ENCODE peak calls at places on chromosomes 13 and 19, in eight cellular contexts. Z is astrocyte, F is neural progenitor cell, V is GM23338, X is fibroblast of lung, Q is neuronal stem cell, U is HepG2, H is GM23248. J is an unnamed sample.

GRCh38 chr13:48132961-48133360 is 38.1 kb upstream of the MED4 start:
- DNase-seq in F (no peak), X (no peak), Z (no peak), H (no peak), V (no peak), Q (no peak), U (no peak), J (no peak)

GRCh38 chr13:106098778-106099177 is 436.7 kb downstream of the EFNB2 start:
- DNase-seq in U (no peak), X (no peak), V (no peak), Q (no peak), Z (no peak), H (no peak), F (peak; percentile 48), J (no peak)

GRCh38 chr13:112671359-112671758 is 18.5 kb upstream of the ATP11A start:
- DNase-seq in X (no peak), V (no peak), Z (no peak), U (no peak), Q (no peak), H (no peak), F (no peak), J (no peak)

GRCh38 chr19:42762782-42763181 is 2.7 kb downstream of the PSG8 start:
- DNase-seq in Q (no peak), H (peak; percentile 42), Z (peak; percentile 13), F (no peak), V (no peak), X (peak; percentile 24), U (no peak), J (no peak)

GRCh38 chr19:41362143-41362847 is 1.7 kb downstream of the B9D2 start:
- DNase-seq in Z (no peak), U (no peak), H (peak; percentile 43), V (no peak), F (no peak), Q (no peak), X (no peak), J (peak; percentile 75)

GRCh38 chr13:30463820-30464495 is 1.8 kb downstream of the HMGB1 start:
- DNase-seq in U (peak; percentile 70), V (no peak), H (peak; percentile 79), X (peak; percentile 62), Q (no peak), F (no peak), Z (peak; percentile 42), J (no peak)

GRCh38 chr19:28468701-28469459 is 744.1 kb downstream of the UQCRFS1 start:
- DNase-seq in Z (peak; percentile 69), Q (no peak), X (peak; percentile 77), U (no peak), F (peak; percentile 48), H (peak; percentile 89), V (peak; percentile 17), J (no peak)

GRCh38 chr13:86830046-86830445 is 841.1 kb upstream of the SLITRK5 start:
- DNase-seq in Z (no peak), F (no peak), V (no peak), Q (no peak), U (no peak), X (no peak), H (no peak), J (no peak)

GRCh38 chr19:7287716-7288115 is 6.5 kb downstream of the INSR start:
- DNase-seq in F (no peak), X (no peak), U (peak; percentile 79), Q (no peak), V (no peak), Z (no peak), H (no peak), J (no peak)

GRCh38 chr13:71483733-71484132 is 383.3 kb downstream of the DACH1 start:
- DNase-seq in Q (no peak), Z (no peak), U (no peak), F (no peak), X (no peak), H (no peak), V (no peak), J (no peak)

GRCh38 chr13:109288151-109288709 is 498.2 kb downstream of the IRS2 start:
- DNase-seq in H (no peak), X (peak; percentile 21), Q (no peak), V (no peak), U (no peak), F (no peak), Z (no peak), J (no peak)

GRCh38 chr13:42123600-42123999 is 75.2 kb downstream of the DGKH start:
- DNase-seq in Z (no peak), U (no peak), F (no peak), V (no peak), X (no peak), H (no peak), Q (no peak), J (no peak)

DNA sequence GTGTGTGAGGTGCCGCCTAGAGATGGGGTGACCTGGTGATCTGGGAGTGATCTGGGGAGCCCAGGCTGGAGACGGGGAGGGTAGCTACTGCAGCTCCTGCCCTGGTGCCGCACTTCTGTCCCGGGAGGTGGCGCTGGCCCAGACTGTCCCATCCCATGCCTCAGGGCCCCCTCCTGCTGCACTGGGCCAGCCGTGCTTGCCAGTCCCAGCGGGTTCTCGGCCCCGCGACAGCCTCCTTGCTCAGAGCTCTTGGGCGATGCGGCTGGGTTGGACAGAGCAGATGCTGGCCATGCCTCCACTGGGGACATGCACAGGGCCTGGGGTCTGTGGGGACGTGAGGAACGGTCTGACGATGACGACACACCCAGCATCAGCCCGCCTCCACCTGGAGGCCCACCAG is 2.5 kb downstream of the RAX2 start:
- DNase-seq in Q (no peak), V (no peak), U (no peak), H (no peak), Z (no peak), X (no peak), F (no peak), J (no peak)
- H3K4me3 ChIP-seq in Q (no peak overlapping the region), V (no peak overlapping the region), U (no peak overlapping the region), H (no peak overlapping the region), Z (no peak overlapping the region), X (no peak overlapping the region), F (no peak overlapping the region), J (no peak overlapping the region)

GRCh38 chr19:43960411-43960810 is 9.4 kb downstream of the ZNF221 start:
- DNase-seq in H (no peak), Q (no peak), Z (no peak), X (no peak), U (no peak), V (no peak), F (no peak), J (no peak)

DNA sequence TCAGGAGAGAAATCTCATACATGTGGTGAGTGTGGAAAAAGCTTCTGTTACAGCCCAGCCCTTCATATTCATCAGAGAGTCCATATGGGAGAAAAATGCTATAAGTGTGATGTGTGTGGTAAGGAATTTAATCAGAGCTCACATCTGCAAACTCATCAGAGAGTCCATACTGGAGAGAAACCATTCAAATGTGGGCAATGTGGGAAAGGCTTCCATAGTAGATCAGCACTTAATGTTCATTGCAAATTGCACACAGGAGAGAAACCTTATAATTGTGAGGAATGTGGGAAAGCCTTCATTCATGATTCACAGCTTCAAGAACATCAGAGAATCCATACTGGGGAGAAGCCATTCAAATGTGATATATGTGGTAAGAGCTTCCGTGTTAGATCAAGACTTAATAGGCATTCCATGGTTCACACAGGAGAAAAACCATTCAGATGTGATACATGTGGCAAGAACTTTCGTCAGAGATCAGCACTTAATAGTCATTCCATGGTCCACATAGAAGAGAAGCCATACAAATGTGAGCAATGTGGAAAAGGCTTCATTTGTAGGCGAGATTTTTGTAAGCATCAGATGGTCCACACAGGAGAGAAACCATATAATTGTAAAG is 15.2 kb downstream of the ZNF221 start:
- DNase-seq in Z (no peak), X (peak; percentile 3), F (no peak), H (peak; percentile 4), U (no peak), V (no peak), Q (no peak), J (no peak)
- H2AFZ ChIP-seq in Z (no peak overlapping the region), X (no peak overlapping the region), F (no peak overlapping the region), H (no peak overlapping the region), U (no peak overlapping the region), V (no peak overlapping the region), Q (no peak overlapping the region), J (no peak overlapping the region)

DNA sequence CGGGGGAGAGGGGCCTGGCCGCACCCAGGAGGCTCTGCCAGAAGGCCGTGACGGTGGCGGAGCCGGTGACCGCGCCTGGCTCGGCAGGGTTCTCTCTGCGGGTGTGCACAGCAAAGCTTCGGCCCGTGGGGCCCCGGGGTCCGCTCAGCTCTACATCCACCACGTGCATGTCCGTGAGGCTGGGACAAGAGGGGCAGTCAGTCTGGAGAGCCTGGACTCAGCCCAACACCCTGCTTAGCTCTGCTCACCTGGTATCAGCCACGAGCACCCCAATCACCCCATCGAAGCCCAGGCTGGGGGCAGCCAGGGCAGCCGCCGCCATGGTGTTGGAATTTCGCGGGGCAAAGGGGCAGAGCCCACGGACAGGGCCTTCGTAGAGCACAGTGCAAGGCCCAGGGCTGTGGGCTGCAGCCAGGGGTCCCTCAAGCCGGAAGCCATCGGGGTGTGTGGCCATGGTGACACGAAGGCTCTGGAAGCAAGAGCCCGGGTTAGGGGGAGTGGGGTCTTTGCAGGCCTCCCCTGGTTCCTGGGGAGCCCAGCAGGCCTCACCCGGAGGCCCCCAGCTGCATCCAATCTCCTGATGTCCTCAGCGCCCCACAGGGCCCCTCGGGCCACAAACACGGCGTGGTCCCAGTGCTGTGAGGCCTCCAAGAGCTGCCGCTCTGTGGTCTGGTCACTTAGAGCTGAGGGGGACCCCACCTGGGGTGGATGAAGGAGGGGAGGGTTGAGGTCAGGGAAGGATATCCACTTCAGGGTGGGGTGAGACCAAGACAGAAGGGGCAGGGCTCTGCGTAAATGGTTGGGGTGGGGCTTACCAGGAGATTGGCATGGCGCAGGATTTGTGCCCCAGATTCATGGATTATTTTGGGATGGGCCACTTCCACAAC is 1.4 kb downstream of the ASPDH start:
- DNase-seq in Q (no peak), V (no peak), F (no peak), U (no peak), Z (no peak), X (no peak), H (no peak), J (no peak)
- H3K4me3 ChIP-seq in Q (peak overlapping the region; percentile 57), V (peak overlapping the region; percentile 61), F (no peak overlapping the region), U (no peak overlapping the region), Z (no peak overlapping the region), X (no peak overlapping the region), H (peak overlapping the region; percentile 86), J (peak overlapping the region; percentile 65)

DNA sequence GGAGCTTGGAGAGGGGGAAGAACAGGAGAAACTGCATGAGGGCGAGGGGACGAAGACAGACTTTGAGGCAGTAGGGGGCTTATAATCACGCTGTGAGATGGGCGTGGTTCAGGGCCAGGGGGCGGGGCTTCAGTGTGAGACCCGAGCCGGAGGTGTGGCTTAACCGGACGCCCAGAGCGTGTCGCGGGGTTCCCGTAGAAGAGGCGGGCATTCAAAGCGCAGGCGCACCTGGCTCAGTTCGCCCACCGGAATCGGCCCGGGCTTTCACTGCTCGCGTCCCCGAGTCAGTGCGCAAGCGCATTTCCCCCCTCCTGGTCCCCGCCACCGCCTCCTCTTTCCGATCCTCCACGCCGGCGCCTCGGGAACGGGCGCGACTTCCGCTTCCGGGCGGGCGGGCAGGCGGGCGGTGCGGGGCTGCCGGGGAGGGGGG is 225 bp upstream of the ZNF865 start:
- DNase-seq in X (peak; percentile 92), V (peak; percentile 96), Q (peak; percentile 99), F (peak; percentile 99), Z (peak; percentile 86), U (peak; percentile 95), H (peak; percentile 99), J (peak; percentile 93)
- H2AFZ ChIP-seq in X (peak overlapping the region; percentile 12), V (no peak overlapping the region), Q (peak overlapping the region; percentile 58), F (no peak overlapping the region), Z (no peak overlapping the region), U (no peak overlapping the region), H (peak overlapping the region; percentile 84), J (peak overlapping the region; percentile 71)

J was measured in PC-9.